ENCODE peak calls at places on chromosomes 4 and X, in six cellular contexts. R, M, L, T, K and S are unnamed samples.

GRCh38 chr4:7547368-7548040 is 112.8 kb upstream of the PSAPL1 start:
- DNase-seq in K (no peak), L (no peak), R (no peak), M (no peak), T (no peak), S (no peak)

GRCh38 chr4:83297548-83298260 is 13.1 kb upstream of the COQ2 start:
- DNase-seq in R (no peak), T (no peak), L (no peak), M (no peak), K (no peak), S (no peak)

GRCh38 chr4:94650690-94651089 is 107.1 kb upstream of the BMPR1B start:
- DNase-seq in K (no peak), L (no peak), R (no peak), T (no peak), M (no peak), S (no peak)

GRCh38 chr4:15756361-15756861 is 21.7 kb upstream of the CD38 start:
- DNase-seq in R (no peak), L (no peak), T (peak; percentile 34), K (peak; percentile 62), M (no peak), S (no peak)

GRCh38 chr4:128660361-128660964 is 149.0 kb upstream of the JADE1 start:
- DNase-seq in L (no peak), R (no peak), T (no peak), K (no peak), M (no peak), S (no peak)

GRCh38 chrX:154539077-154539476 is 7.6 kb downstream of the G6PD start:
- DNase-seq in K (no peak), T (no peak), L (no peak), R (no peak), M (no peak), S (no peak)

GRCh38 chrX:49959602-49960001 is 37.2 kb downstream of the CLCN5 start:
- DNase-seq in R (no peak), M (no peak), L (no peak), K (no peak), T (no peak), S (no peak)

GRCh38 chrX:118528089-118528753 is 32.6 kb downstream of the DOCK11 start:
- DNase-seq in K (no peak), L (no peak), T (peak; percentile 61), M (no peak), R (no peak), S (no peak)

GRCh38 chr4:1683903-1684755 is at the start of gene FAM53A:
- DNase-seq in R (peak; percentile 93), L (peak; percentile 97), T (peak; percentile 90), M (peak; percentile 93), K (peak; percentile 86), S (peak; percentile 78)

GRCh38 chr4:24229976-24230375 is 340.1 kb upstream of the PPARGC1A start:
- DNase-seq in M (no peak), L (no peak), K (no peak), T (no peak), R (no peak), S (no peak)

GRCh38 chrX:88325634-88326033 is 421.4 kb upstream of the CPXCR1 start:
- DNase-seq in L (no peak), M (no peak), R (no peak), T (no peak), K (no peak), S (no peak)

GRCh38 chrX:63922221-63922620 is 137.2 kb upstream of the ARHGEF9 start:
- DNase-seq in K (peak; percentile 0), T (no peak), R (no peak), M (no peak), L (no peak), S (no peak)

GRCh38 chr4:10461091-10461849 is 4.0 kb upstream of the ZNF518B start:
- DNase-seq in K (peak; percentile 22), L (peak; percentile 62), T (peak; percentile 88), R (peak; percentile 66), M (peak; percentile 54), S (no peak)

GRCh38 chr4:88318751-88319350 is 34.5 kb upstream of the PPM1K start:
- DNase-seq in R (no peak), L (no peak), K (peak; percentile 29), M (no peak), T (no peak), S (no peak)

GRCh38 chr4:1421650-1422049 is 15.4 kb upstream of the NKX1-1 start:
- DNase-seq in R (no peak), K (no peak), T (no peak), M (no peak), L (no peak), S (no peak)

GRCh38 chrX:130861462-130861861 is 41.5 kb downstream of the ENOX2 start:
- DNase-seq in L (no peak), M (no peak), K (no peak), T (no peak), R (no peak), S (no peak)

GRCh38 chrX:57366430-57366829 is 79.9 kb downstream of the FAAH2 start:
- DNase-seq in T (no peak), M (no peak), R (no peak), K (no peak), L (no peak), S (no peak)

GRCh38 chr4:6693274-6694176 is at the start of gene S100P:
- DNase-seq in R (no peak), L (peak; percentile 67), T (no peak), K (no peak), M (no peak), S (no peak)

GRCh38 chr4:9867746-9868425 is 86.5 kb downstream of the DRD5 start:
- DNase-seq in M (no peak), T (no peak), K (no peak), L (no peak), R (no peak), S (no peak)

GRCh38 chr4:158129649-158130048 is 43.2 kb downstream of the GASK1B start:
- DNase-seq in K (peak; percentile 44), L (no peak), M (no peak), T (no peak), R (no peak), S (no peak)

GRCh38 chrX:71542825-71543224 is 9.9 kb downstream of the OGT start:
- DNase-seq in M (no peak), T (no peak), R (no peak), L (no peak), K (no peak), S (no peak)

GRCh38 chr4:7936963-7937362 is 2.7 kb downstream of the AFAP1 start:
- DNase-seq in L (no peak), K (no peak), R (no peak), T (no peak), M (no peak), S (no peak)

GRCh38 chr4:73189274-73189810 is 69.3 kb downstream of the ANKRD17 start:
- DNase-seq in R (no peak), M (no peak), T (no peak), L (no peak), K (no peak), S (no peak)

GRCh38 chr4:77734928-77735327 is 84.2 kb downstream of the CNOT6L start:
- DNase-seq in R (no peak), L (no peak), M (no peak), K (peak; percentile 51), T (peak; percentile 36), S (no peak)

GRCh38 chr4:147975902-147976301 is 244.0 kb downstream of the ARHGAP10 start:
- DNase-seq in T (no peak), L (no peak), R (no peak), K (no peak), M (no peak), S (no peak)

GRCh38 chr4:124265701-124266100 is 446.8 kb downstream of the ANKRD50 start:
- DNase-seq in K (no peak), T (no peak), L (no peak), M (no peak), R (no peak), S (no peak)

GRCh38 chr4:14790487-14790886 is 211.8 kb upstream of the CPEB2 start:
- DNase-seq in R (no peak), M (no peak), T (no peak), L (no peak), K (no peak), S (no peak)

GRCh38 chr4:35793045-35793722 is 451.1 kb downstream of the ARAP2 start:
- DNase-seq in T (no peak), L (no peak), M (no peak), R (no peak), K (peak; percentile 19), S (no peak)

GRCh38 chr4:147683172-147683571 is 791 bp downstream of the PRMT9 start:
- DNase-seq in L (no peak), M (no peak), K (peak; percentile 10), R (no peak), T (no peak), S (no peak)

GRCh38 chrX:129808163-129808828 is 28.5 kb downstream of the SASH3 start:
- DNase-seq in L (no peak), M (no peak), R (no peak), T (no peak), K (no peak), S (no peak)

GRCh38 chrX:10062352-10062751 is 94.4 kb upstream of the CLCN4 start:
- DNase-seq in K (no peak), L (no peak), M (no peak), T (no peak), R (no peak), S (no peak)

GRCh38 chr4:3767569-3768288 is 1.5 kb downstream of the ADRA2C start:
- DNase-seq in M (no peak), L (no peak), T (no peak), R (no peak), K (no peak), S (no peak)

GRCh38 chr4:77001907-77002306 is 52.4 kb downstream of the SEPTIN11 start:
- DNase-seq in K (peak; percentile 42), T (no peak), R (no peak), M (no peak), L (no peak), S (no peak)

GRCh38 chrX:113804293-113804692 is 779.6 kb upstream of the HTR2C start:
- DNase-seq in T (no peak), R (no peak), K (no peak), L (no peak), M (no peak), S (no peak)

GRCh38 chr4:159016527-159017137 is 86.2 kb upstream of the RAPGEF2 start:
- DNase-seq in T (peak; percentile 4), L (no peak), R (peak; percentile 1), M (no peak), K (peak; percentile 76), S (no peak)